ENCODE peak calls at places on chromosomes 11 and 22, in seven cellular contexts. One of them, this sample, is unnamed.

GRCh38 chr11:19725379-19726079 is 12.9 kb downstream of the NAV2 start:
- DNase-seq in IMR-90: no peak
- DNase-seq in H1: no peak
- DNase-seq in mesenchymal stem cell: no peak
- DNase-seq in H9: no peak
- DNase-seq in mesendoderm: peak; percentile 36
- DNase-seq in neuronal stem cell: no peak
- DNase-seq in this sample: peak; percentile 98

GRCh38 chr11:86160546-86161149 is 83.9 kb upstream of the EED start:
- DNase-seq in IMR-90: peak; percentile 50
- DNase-seq in H1: no peak
- DNase-seq in mesenchymal stem cell: no peak
- DNase-seq in H9: no peak
- DNase-seq in mesendoderm: peak; percentile 73
- DNase-seq in neuronal stem cell: no peak
- DNase-seq in this sample: peak; percentile 89

GRCh38 chr22:49042066-49042465 is 785.6 kb downstream of the BRD1 start:
- DNase-seq in IMR-90: no peak
- DNase-seq in H1: no peak
- DNase-seq in mesenchymal stem cell: no peak
- DNase-seq in H9: no peak
- DNase-seq in mesendoderm: no peak
- DNase-seq in neuronal stem cell: no peak
- DNase-seq in this sample: no peak

GRCh38 chr11:618856-619624 is 3.3 kb upstream of the IRF7 start:
- DNase-seq in IMR-90: no peak
- DNase-seq in H1: no peak
- DNase-seq in mesenchymal stem cell: no peak
- DNase-seq in H9: no peak
- DNase-seq in mesendoderm: no peak
- DNase-seq in neuronal stem cell: no peak
- DNase-seq in this sample: no peak

GRCh38 chr22:40210814-40211213 is 33.1 kb downstream of the TNRC6B start:
- DNase-seq in IMR-90: no peak
- DNase-seq in H1: no peak
- DNase-seq in mesenchymal stem cell: no peak
- DNase-seq in H9: no peak
- DNase-seq in mesendoderm: no peak
- DNase-seq in neuronal stem cell: no peak
- DNase-seq in this sample: no peak

GRCh38 chr22:38927033-38927789 is 30.2 kb upstream of the APOBEC3A start:
- DNase-seq in IMR-90: peak; percentile 37
- DNase-seq in H1: peak; percentile 86
- DNase-seq in mesenchymal stem cell: peak; percentile 68
- DNase-seq in H9: peak; percentile 89
- DNase-seq in mesendoderm: peak; percentile 85
- DNase-seq in neuronal stem cell: peak; percentile 59
- DNase-seq in this sample: peak; percentile 25

GRCh38 chr22:39215430-39216142 is 29.2 kb downstream of the PDGFB start:
- DNase-seq in IMR-90: no peak
- DNase-seq in H1: peak; percentile 67
- DNase-seq in mesenchymal stem cell: no peak
- DNase-seq in H9: peak; percentile 71
- DNase-seq in mesendoderm: peak; percentile 64
- DNase-seq in neuronal stem cell: no peak
- DNase-seq in this sample: peak; percentile 28

GRCh38 chr11:9362393-9362863 is 22.0 kb upstream of the IPO7 start:
- DNase-seq in IMR-90: no peak
- DNase-seq in H1: no peak
- DNase-seq in mesenchymal stem cell: peak; percentile 28
- DNase-seq in H9: peak; percentile 47
- DNase-seq in mesendoderm: peak; percentile 71
- DNase-seq in neuronal stem cell: no peak
- DNase-seq in this sample: no peak

GRCh38 chr11:13831707-13832106 is 130.8 kb upstream of the SPON1 start:
- DNase-seq in IMR-90: no peak
- DNase-seq in H1: no peak
- DNase-seq in mesenchymal stem cell: no peak
- DNase-seq in H9: no peak
- DNase-seq in mesendoderm: no peak
- DNase-seq in neuronal stem cell: no peak
- DNase-seq in this sample: no peak

GRCh38 chr11:36092314-36093030 is 148.6 kb downstream of the LDLRAD3 start:
- DNase-seq in IMR-90: peak; percentile 39
- DNase-seq in H1: no peak
- DNase-seq in mesenchymal stem cell: no peak
- DNase-seq in H9: peak; percentile 88
- DNase-seq in mesendoderm: peak; percentile 94
- DNase-seq in neuronal stem cell: no peak
- DNase-seq in this sample: peak; percentile 44

GRCh38 chr11:46229250-46229649 is 48.2 kb upstream of the CREB3L1 start:
- DNase-seq in IMR-90: no peak
- DNase-seq in H1: no peak
- DNase-seq in mesenchymal stem cell: no peak
- DNase-seq in H9: no peak
- DNase-seq in mesendoderm: no peak
- DNase-seq in neuronal stem cell: no peak
- DNase-seq in this sample: no peak

GRCh38 chr11:88418508-88418907 is 81.0 kb upstream of the CTSC start:
- DNase-seq in IMR-90: no peak
- DNase-seq in H1: no peak
- DNase-seq in mesenchymal stem cell: no peak
- DNase-seq in H9: no peak
- DNase-seq in mesendoderm: no peak
- DNase-seq in neuronal stem cell: no peak
- DNase-seq in this sample: no peak

GRCh38 chr11:35907648-35908431 is 36.0 kb upstream of the LDLRAD3 start:
- DNase-seq in IMR-90: peak; percentile 62
- DNase-seq in H1: no peak
- DNase-seq in mesenchymal stem cell: peak; percentile 58
- DNase-seq in H9: no peak
- DNase-seq in mesendoderm: no peak
- DNase-seq in neuronal stem cell: no peak
- DNase-seq in this sample: no peak

GRCh38 chr11:120244476-120244875 is 4.5 kb downstream of the POU2F3 start:
- DNase-seq in IMR-90: peak; percentile 10
- DNase-seq in H1: no peak
- DNase-seq in mesenchymal stem cell: no peak
- DNase-seq in H9: no peak
- DNase-seq in mesendoderm: no peak
- DNase-seq in neuronal stem cell: no peak
- DNase-seq in this sample: no peak

GRCh38 chr11:82927264-82927880 is 25.8 kb downstream of the DDIAS start:
- DNase-seq in IMR-90: peak; percentile 64
- DNase-seq in H1: no peak
- DNase-seq in mesenchymal stem cell: peak; percentile 69
- DNase-seq in H9: no peak
- DNase-seq in mesendoderm: peak; percentile 54
- DNase-seq in neuronal stem cell: peak; percentile 26
- DNase-seq in this sample: peak; percentile 82

GRCh38 chr11:64044730-64045386 is 9.1 kb downstream of the FLRT1 start:
- DNase-seq in IMR-90: no peak
- DNase-seq in H1: no peak
- DNase-seq in mesenchymal stem cell: no peak
- DNase-seq in H9: no peak
- DNase-seq in mesendoderm: no peak
- DNase-seq in neuronal stem cell: no peak
- DNase-seq in this sample: no peak

GRCh38 chr11:90241414-90241813 is 18.6 kb upstream of the CHORDC1 start:
- DNase-seq in IMR-90: no peak
- DNase-seq in H1: no peak
- DNase-seq in mesenchymal stem cell: no peak
- DNase-seq in H9: no peak
- DNase-seq in mesendoderm: no peak
- DNase-seq in neuronal stem cell: no peak
- DNase-seq in this sample: no peak

GRCh38 chr22:45743687-45744086 is 72.1 kb downstream of the ATXN10 start:
- DNase-seq in IMR-90: no peak
- DNase-seq in H1: no peak
- DNase-seq in mesenchymal stem cell: no peak
- DNase-seq in H9: no peak
- DNase-seq in mesendoderm: no peak
- DNase-seq in neuronal stem cell: no peak
- DNase-seq in this sample: no peak

GRCh38 chr22:32245042-32245441 is 10.1 kb downstream of the SLC5A4 start:
- DNase-seq in IMR-90: no peak
- DNase-seq in H1: no peak
- DNase-seq in mesenchymal stem cell: no peak
- DNase-seq in H9: no peak
- DNase-seq in mesendoderm: no peak
- DNase-seq in neuronal stem cell: no peak
- DNase-seq in this sample: no peak

GRCh38 chr11:1828542-1828941 is 6.2 kb upstream of the SYT8 start:
- DNase-seq in IMR-90: no peak
- DNase-seq in H1: no peak
- DNase-seq in mesenchymal stem cell: no peak
- DNase-seq in H9: no peak
- DNase-seq in mesendoderm: no peak
- DNase-seq in neuronal stem cell: no peak
- DNase-seq in this sample: no peak

GRCh38 chr11:112290462-112290894 is 29.8 kb upstream of the PLET1 start:
- DNase-seq in IMR-90: no peak
- DNase-seq in H1: no peak
- DNase-seq in mesenchymal stem cell: peak; percentile 16
- DNase-seq in H9: no peak
- DNase-seq in mesendoderm: peak; percentile 69
- DNase-seq in neuronal stem cell: no peak
- DNase-seq in this sample: no peak

DNA sequence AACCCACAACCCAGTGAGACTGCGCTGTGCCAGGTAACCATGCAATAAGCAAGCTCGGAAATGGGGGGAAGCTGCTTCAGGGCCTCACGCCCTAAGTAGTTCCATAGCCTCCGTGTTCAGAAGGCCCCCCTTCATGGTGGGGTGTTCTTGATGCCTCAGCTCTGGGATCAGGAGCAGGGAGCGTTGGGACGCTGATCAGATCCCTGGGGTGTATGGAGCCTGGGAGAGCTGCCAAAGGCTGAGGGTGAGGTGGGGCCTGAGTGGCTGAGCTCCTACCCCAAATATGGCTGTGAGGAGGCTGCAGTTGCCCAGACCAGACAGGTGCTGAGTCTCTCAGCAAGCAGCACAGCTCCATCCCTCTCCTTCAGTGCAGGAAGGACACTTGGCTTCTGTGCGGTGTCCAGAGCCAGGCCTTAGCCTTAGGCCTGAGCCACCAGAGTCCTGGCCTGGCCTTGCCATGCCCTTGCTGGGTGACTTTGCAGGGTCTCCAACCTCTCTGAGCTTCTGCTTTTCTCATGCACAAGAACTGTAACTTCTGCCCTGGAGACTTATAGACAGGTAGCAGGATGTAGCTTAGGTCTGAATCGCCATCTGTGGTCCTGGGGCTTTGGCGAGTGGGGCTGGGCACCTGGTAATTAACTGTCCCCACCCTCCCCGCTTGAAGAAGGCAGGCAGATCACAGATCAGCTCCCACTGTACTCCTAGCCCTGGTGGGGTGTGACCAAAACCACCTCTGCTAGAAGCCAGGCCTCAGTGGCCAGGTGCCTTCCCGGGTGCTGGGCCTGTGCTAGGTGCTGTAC is 5.3 kb downstream of the MMP11 start:
- DNase-seq in IMR-90: peak; percentile 18
- DNase-seq in H1: no peak
- DNase-seq in mesenchymal stem cell: no peak
- DNase-seq in H9: no peak
- DNase-seq in mesendoderm: no peak
- DNase-seq in neuronal stem cell: no peak
- DNase-seq in this sample: no peak
- H4K8ac ChIP-seq in IMR-90: peak overlapping the region; percentile 34
- H4K8ac ChIP-seq in H1: no peak overlapping the region
- H4K8ac ChIP-seq in mesenchymal stem cell: no peak overlapping the region
- H4K8ac ChIP-seq in H9: no peak overlapping the region
- H4K8ac ChIP-seq in mesendoderm: no peak overlapping the region
- H4K8ac ChIP-seq in neuronal stem cell: peak overlapping the region; percentile 96
- H4K8ac ChIP-seq in this sample: no peak overlapping the region

DNA sequence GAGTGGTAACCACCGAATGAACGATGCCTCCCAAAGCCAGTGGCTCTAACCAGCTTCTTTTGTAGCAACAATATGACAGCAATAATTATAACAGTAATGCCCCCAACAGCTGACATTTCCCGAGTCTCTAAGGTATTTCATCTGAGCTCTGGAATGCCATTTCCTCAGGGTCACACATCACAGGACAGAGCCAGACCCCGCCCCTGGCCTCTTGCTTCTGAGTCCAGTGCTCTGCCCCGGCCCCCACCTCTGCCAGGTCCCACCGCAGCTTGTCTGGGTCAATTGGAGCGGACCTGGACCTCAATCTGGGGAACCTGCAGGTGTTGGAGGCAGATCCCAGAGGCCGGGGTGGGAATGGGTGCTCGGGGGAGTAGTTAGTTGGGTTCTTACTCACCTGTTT is 63.8 kb downstream of the IGLL1 start:
- DNase-seq in IMR-90: no peak
- DNase-seq in H1: no peak
- DNase-seq in mesenchymal stem cell: no peak
- DNase-seq in H9: no peak
- DNase-seq in mesendoderm: peak; percentile 63
- DNase-seq in neuronal stem cell: no peak
- DNase-seq in this sample: peak; percentile 84
- H3K4ac ChIP-seq in IMR-90: no peak overlapping the region
- H3K4ac ChIP-seq in H1: no peak overlapping the region
- H3K4ac ChIP-seq in mesenchymal stem cell: no peak overlapping the region
- H3K4ac ChIP-seq in H9: no peak overlapping the region
- H3K4ac ChIP-seq in mesendoderm: peak overlapping the region; percentile 20
- H3K4ac ChIP-seq in neuronal stem cell: no peak overlapping the region
- H3K4ac ChIP-seq in this sample: no peak overlapping the region

DNA sequence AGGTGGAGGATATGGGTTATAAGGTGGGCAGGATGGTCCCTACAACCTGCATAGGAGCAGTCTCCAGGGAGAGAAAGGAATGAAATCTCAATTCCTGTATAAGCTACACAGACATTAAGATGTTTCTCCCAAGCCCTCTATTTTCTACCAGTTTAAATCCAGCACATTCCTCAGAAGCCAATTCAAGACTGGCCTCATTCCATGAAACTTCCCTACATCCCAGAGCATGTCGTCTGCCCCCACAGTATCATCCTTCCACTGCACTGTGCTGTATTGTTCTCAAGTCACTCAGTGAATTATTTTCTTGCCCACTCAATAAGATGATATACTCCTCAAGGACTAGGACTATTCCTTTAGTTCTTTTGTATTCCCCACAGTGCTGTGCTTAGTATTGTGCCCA is 203.0 kb upstream of the BLID start:
- DNase-seq in IMR-90: peak; percentile 38
- DNase-seq in H1: no peak
- DNase-seq in mesenchymal stem cell: no peak
- DNase-seq in H9: no peak
- DNase-seq in mesendoderm: no peak
- DNase-seq in neuronal stem cell: no peak
- DNase-seq in this sample: no peak
- H4K8ac ChIP-seq in IMR-90: peak overlapping the region; percentile 5
- H4K8ac ChIP-seq in H1: no peak overlapping the region
- H4K8ac ChIP-seq in mesenchymal stem cell: no peak overlapping the region
- H4K8ac ChIP-seq in H9: no peak overlapping the region
- H4K8ac ChIP-seq in mesendoderm: no peak overlapping the region
- H4K8ac ChIP-seq in neuronal stem cell: no peak overlapping the region
- H4K8ac ChIP-seq in this sample: no peak overlapping the region

DNA sequence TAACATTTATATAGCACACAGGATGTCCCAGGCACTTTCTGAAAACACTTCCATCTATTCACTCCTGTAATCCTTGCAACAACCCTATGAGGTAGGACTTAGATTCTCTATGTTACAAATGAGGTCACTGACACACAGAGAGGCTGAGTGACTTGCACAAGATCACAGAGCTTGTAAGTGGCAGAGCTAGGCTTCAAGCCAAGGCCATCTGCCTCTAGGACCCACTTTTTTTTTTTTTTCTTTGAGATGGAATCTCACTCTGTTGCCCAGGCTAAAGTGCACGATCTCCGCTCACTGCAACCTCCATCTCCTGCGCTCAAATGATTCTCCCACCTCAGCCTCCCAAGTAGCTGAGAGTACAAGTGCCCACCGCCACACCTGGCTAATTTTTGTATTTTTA is 18.4 kb upstream of the MYH9 start:
- DNase-seq in IMR-90: no peak
- DNase-seq in H1: no peak
- DNase-seq in mesenchymal stem cell: no peak
- DNase-seq in H9: no peak
- DNase-seq in mesendoderm: no peak
- DNase-seq in neuronal stem cell: no peak
- DNase-seq in this sample: no peak
- H3K4ac ChIP-seq in IMR-90: no peak overlapping the region
- H3K4ac ChIP-seq in H1: no peak overlapping the region
- H3K4ac ChIP-seq in mesenchymal stem cell: no peak overlapping the region
- H3K4ac ChIP-seq in H9: no peak overlapping the region
- H3K4ac ChIP-seq in mesendoderm: no peak overlapping the region
- H3K4ac ChIP-seq in neuronal stem cell: no peak overlapping the region
- H3K4ac ChIP-seq in this sample: no peak overlapping the region

This sample was measured in trophoblast cell.